ENCODE peak calls at places on chromosomes 1 and 21, in eight cellular contexts. Z, R, P, Y, N, G, C and M are unnamed samples.
A peak's percentile ranks its signal among the peaks of the same experiment; 100 is the strongest.

GRCh38 chr21:18477059-18477458 is 73.5 kb upstream of the TMPRSS15 start:
- DNase-seq in Z (no peak), R (no peak), P (no peak), Y (no peak), N (no peak), G (no peak), C (no peak), M (no peak)

GRCh38 chr1:208158640-208159541 is 85.3 kb downstream of the PLXNA2 start:
- DNase-seq in Z (no peak), R (no peak), P (no peak), Y (no peak), N (no peak), G (no peak), C (no peak), M (no peak)

GRCh38 chr1:7580923-7581753 is 190.0 kb upstream of the VAMP3 start:
- DNase-seq in Z (no peak), R (no peak), P (peak; percentile 78), Y (peak; percentile 22), N (no peak), G (no peak), C (no peak), M (peak; percentile 72)

GRCh38 chr1:66258404-66259105 is 275.4 kb upstream of the SGIP1 start:
- DNase-seq in Z (no peak), R (no peak), P (no peak), Y (no peak), N (no peak), G (no peak), C (no peak), M (no peak)

GRCh38 chr1:161885013-161885412 is 118.9 kb downstream of the ATF6 start:
- DNase-seq in Z (no peak), R (no peak), P (peak; percentile 74), Y (no peak), N (no peak), G (no peak), C (no peak), M (no peak)

GRCh38 chr1:42055061-42055460 is 98.1 kb upstream of the GUCA2B start:
- DNase-seq in Z (no peak), R (no peak), P (no peak), Y (no peak), N (no peak), G (no peak), C (no peak), M (no peak)

GRCh38 chr1:110674337-110675059 is at the start of gene KCNA3:
- DNase-seq in Z (peak; percentile 60), R (peak; percentile 54), P (no peak), Y (peak; percentile 46), N (peak; percentile 70), G (no peak), C (peak; percentile 67), M (no peak)

GRCh38 chr1:37015713-37016112 is 18.6 kb downstream of the GRIK3 start:
- DNase-seq in Z (no peak), R (no peak), P (no peak), Y (no peak), N (no peak), G (no peak), C (no peak), M (no peak)

GRCh38 chr21:43880111-43880985 is 15.3 kb downstream of the AGPAT3 start:
- DNase-seq in Z (no peak), R (no peak), P (no peak), Y (no peak), N (peak; percentile 68), G (no peak), C (no peak), M (no peak)

GRCh38 chr21:31503939-31504338 is 155.6 kb upstream of the SOD1 start:
- DNase-seq in Z (no peak), R (no peak), P (no peak), Y (no peak), N (no peak), G (no peak), C (no peak), M (no peak)

GRCh38 chr1:53505401-53505800 is 46.2 kb downstream of the DMRTB1 start:
- DNase-seq in Z (no peak), R (no peak), P (no peak), Y (no peak), N (no peak), G (no peak), C (no peak), M (no peak)

GRCh38 chr1:155184835-155185782 is 11.5 kb downstream of the TRIM46 start:
- DNase-seq in Z (no peak), R (no peak), P (no peak), Y (peak; percentile 44), N (no peak), G (no peak), C (no peak), M (peak; percentile 33)

GRCh38 chr1:162970021-162970420 is 99.1 kb upstream of the RGS4 start:
- DNase-seq in Z (no peak), R (no peak), P (no peak), Y (no peak), N (no peak), G (no peak), C (no peak), M (no peak)

GRCh38 chr1:46084553-46085448 is 47.6 kb downstream of the PIK3R3 start:
- DNase-seq in Z (no peak), R (no peak), P (no peak), Y (no peak), N (no peak), G (no peak), C (no peak), M (no peak)

GRCh38 chr1:234154320-234155251 is 218.7 kb upstream of the COA6 start:
- DNase-seq in Z (no peak), R (no peak), P (peak; percentile 29), Y (no peak), N (peak; percentile 90), G (no peak), C (peak; percentile 56), M (peak; percentile 4)

GRCh38 chr1:232096751-232097150 is 470.2 kb downstream of the DISC1 start:
- DNase-seq in Z (no peak), R (no peak), P (no peak), Y (no peak), N (no peak), G (no peak), C (no peak), M (no peak)

GRCh38 chr1:185338719-185339622 is 21.9 kb upstream of the IVNS1ABP start:
- DNase-seq in Z (no peak), R (peak; percentile 12), P (no peak), Y (no peak), N (no peak), G (no peak), C (peak; percentile 77), M (no peak)

GRCh38 chr21:29072873-29073221 is 601 bp downstream of the CCT8 start:
- DNase-seq in Z (no peak), R (no peak), P (no peak), Y (no peak), N (no peak), G (no peak), C (no peak), M (no peak)

GRCh38 chr1:111958075-111958474 is 31.4 kb downstream of the KCND3 start:
- DNase-seq in Z (no peak), R (no peak), P (no peak), Y (no peak), N (peak; percentile 52), G (no peak), C (no peak), M (no peak)

GRCh38 chr1:117658676-117659075 is 52.8 kb downstream of the TENT5C start:
- DNase-seq in Z (peak; percentile 15), R (peak; percentile 66), P (no peak), Y (no peak), N (no peak), G (no peak), C (peak; percentile 90), M (no peak)

GRCh38 chr21:26124421-26124833 is 46.1 kb downstream of the APP start:
- DNase-seq in Z (no peak), R (no peak), P (peak; percentile 15), Y (no peak), N (no peak), G (no peak), C (no peak), M (peak; percentile 26)

GRCh38 chr1:155010211-155010918 is 7.8 kb downstream of the ZBTB7B start:
- DNase-seq in Z (peak; percentile 45), R (no peak), P (no peak), Y (no peak), N (no peak), G (no peak), C (peak; percentile 44), M (no peak)

GRCh38 chr21:46564391-46564790 is 40.5 kb downstream of the S100B start:
- DNase-seq in Z (no peak), R (no peak), P (no peak), Y (no peak), N (no peak), G (no peak), C (no peak), M (no peak)

GRCh38 chr1:39195166-39196111 is 9.1 kb upstream of the MACF1 start:
- DNase-seq in Z (no peak), R (no peak), P (no peak), Y (no peak), N (no peak), G (no peak), C (peak; percentile 53), M (no peak)